ENCODE peak calls at places on chromosomes 1 and 21, in six cellular contexts. E is fibroblast of pulmonary artery, C is T-helper 17 cell, T is RWPE2, Q is GM23248, D is NCI-H69. Y is an unnamed sample.

GRCh38 chr1:208201241-208201640 is 42.9 kb downstream of the PLXNA2 start:
- DNase-seq in C (no peak), E (peak; percentile 94), D (no peak), Q (peak; percentile 96), T (no peak), Y (no peak)

GRCh38 chr1:115056395-115056798 is 26.8 kb downstream of the TSHB start:
- DNase-seq in Q (peak; percentile 68), E (peak; percentile 53), T (no peak), D (no peak), C (no peak), Y (no peak)

GRCh38 chr21:36113647-36114428 is 21.0 kb upstream of the CBR3 start:
- DNase-seq in C (peak; percentile 52), Q (no peak), D (peak; percentile 96), T (no peak), E (no peak), Y (peak; percentile 52)

GRCh38 chr1:230100932-230101331 is 33.9 kb downstream of the GALNT2 start:
- DNase-seq in D (no peak), Q (no peak), T (no peak), C (no peak), E (no peak), Y (no peak)

GRCh38 chr1:54474500-54475235 is 68.5 kb upstream of the SSBP3 start:
- DNase-seq in Q (peak; percentile 47), C (peak; percentile 33), T (no peak), D (peak; percentile 80), E (no peak), Y (no peak)

GRCh38 chr1:9490605-9491339 is 48.5 kb upstream of the SLC25A33 start:
- DNase-seq in D (peak; percentile 58), E (peak; percentile 84), C (peak; percentile 75), Q (peak; percentile 88), T (peak; percentile 77), Y (peak; percentile 47)

GRCh38 chr1:152162826-152163463 is 3.9 kb upstream of the RPTN start:
- DNase-seq in T (no peak), C (no peak), Q (peak; percentile 92), E (peak; percentile 67), D (no peak), Y (no peak)

GRCh38 chr1:202144510-202145324 is at the start of gene ARL8A:
- DNase-seq in E (no peak), D (peak; percentile 85), C (peak; percentile 71), Q (peak; percentile 80), T (no peak), Y (peak; percentile 53)

GRCh38 chr1:6209661-6210605 is 4.0 kb downstream of the RNF207 start:
- DNase-seq in Q (no peak), C (no peak), E (no peak), D (no peak), T (no peak), Y (no peak)

GRCh38 chr1:58812926-58813325 is 29.1 kb upstream of the JUN start:
- DNase-seq in T (no peak), Q (no peak), E (no peak), D (no peak), C (peak; percentile 30), Y (peak; percentile 63)

GRCh38 chr21:46121286-46122221 is 23.6 kb downstream of the COL6A2 start:
- DNase-seq in E (no peak), D (no peak), C (peak; percentile 4), Q (no peak), T (peak; percentile 49), Y (no peak)

GRCh38 chr1:151839457-151840409 is at the start of gene C2CD4D:
- DNase-seq in T (no peak), C (peak; percentile 68), Q (no peak), D (peak; percentile 94), E (no peak), Y (peak; percentile 71)

GRCh38 chr1:246002725-246003441 is 504.2 kb downstream of the SMYD3 start:
- DNase-seq in C (peak; percentile 65), T (no peak), E (peak; percentile 93), D (peak; percentile 87), Q (peak; percentile 89), Y (peak; percentile 38)

GRCh38 chr1:202283379-202283844 is 58.3 kb downstream of the UBE2T start:
- DNase-seq in E (peak; percentile 67), T (peak; percentile 98), D (peak; percentile 99), Q (peak; percentile 85), C (no peak), Y (peak; percentile 5)

GRCh38 chr21:43659136-43660000 is at the start of the genes HSF2BP and RRP1B:
- DNase-seq in E (peak; percentile 86), D (peak; percentile 97), T (no peak), Q (peak; percentile 94), C (peak; percentile 73), Y (peak; percentile 64)

GRCh38 chr21:29610960-29611359 is 312.2 kb downstream of the BACH1 start:
- DNase-seq in E (peak; percentile 77), T (no peak), Q (peak; percentile 38), D (peak; percentile 23), C (no peak), Y (no peak)

GRCh38 chr1:220918285-220918951 is 39.2 kb downstream of the HLX start:
- DNase-seq in E (no peak), C (no peak), Q (no peak), D (peak; percentile 77), T (no peak), Y (no peak)

GRCh38 chr1:230821346-230821745 is 47.0 kb downstream of the C1orf198 start:
- DNase-seq in E (no peak), T (no peak), Q (no peak), C (no peak), D (no peak), Y (no peak)

GRCh38 chr1:228087771-228088251 is 5.3 kb downstream of the ARF1 start:
- DNase-seq in C (no peak), E (peak; percentile 93), Q (peak; percentile 92), D (no peak), T (no peak), Y (no peak)

Y was measured in T-helper 22 cell.